ENCODE peak calls at places on chromosomes 13 and 19, in five cellular contexts. W, J, D, O and P are unnamed samples. For H3K9me2 and H3K4me1, the result is how much of the 10 kb centered on the place peaks cover.

GRCh38 chr13:49869514-49869913 is 66.6 kb downstream of the SPRYD7 start:
- DNase-seq in D (peak), J (peak), W (peak), O (peak), P (peak)

GRCh38 chr13:74747186-74747955 is 613.2 kb upstream of the KLF12 start:
- DNase-seq in O (no peak), J (no peak), D (no peak), W (no peak), P (no peak)

GRCh38 chr19:57068921-57069697 is 50.7 kb upstream of the USP29 start:
- DNase-seq in O (peak), J (no peak), D (peak), W (no peak), P (peak)

GRCh38 chr13:114149774-114150740 is 17.6 kb upstream of the RASA3 start:
- DNase-seq in W (no peak), J (no peak), D (no peak), O (no peak), P (no peak)

GRCh38 chr13:113598481-113598880 is 13.9 kb downstream of the TFDP1 start:
- DNase-seq in D (no peak), J (no peak), W (no peak), O (no peak), P (no peak)

GRCh38 chr13:84393981-84394625 is 511.8 kb upstream of the SLITRK1 start:
- DNase-seq in W (no peak), O (no peak), D (no peak), J (no peak), P (no peak)

GRCh38 chr19:54164369-54165068 is 5.0 kb upstream of the LENG1 start:
- DNase-seq in O (peak), D (no peak), W (no peak), J (peak), P (peak)

GRCh38 chr19:45321848-45322247 is 827 bp downstream of the CKM start:
- DNase-seq in O (no peak), D (no peak), J (no peak), W (no peak), P (no peak)

GRCh38 chr19:44111910-44112463 is 1.2 kb upstream of the ZNF225 start:
- DNase-seq in J (peak), W (no peak), D (peak), O (peak), P (no peak)

GRCh38 chr19:11738746-11739620 is at the start of gene ZNF823:
- DNase-seq in O (peak), J (peak), W (peak), D (peak), P (peak)

GRCh38 chr19:40803857-40804782 is 5.1 kb downstream of the EGLN2 start:
- DNase-seq in W (peak), O (peak), J (no peak), D (peak), P (peak)

GRCh38 chr19:1041272-1041834 is 1.4 kb downstream of the ABCA7 start:
- DNase-seq in O (no peak), D (no peak), W (no peak), J (no peak), P (no peak)

GRCh38 chr13:83940742-83941141 is 58.5 kb upstream of the SLITRK1 start:
- DNase-seq in J (no peak), W (no peak), D (no peak), O (no peak), P (peak)

DNA sequence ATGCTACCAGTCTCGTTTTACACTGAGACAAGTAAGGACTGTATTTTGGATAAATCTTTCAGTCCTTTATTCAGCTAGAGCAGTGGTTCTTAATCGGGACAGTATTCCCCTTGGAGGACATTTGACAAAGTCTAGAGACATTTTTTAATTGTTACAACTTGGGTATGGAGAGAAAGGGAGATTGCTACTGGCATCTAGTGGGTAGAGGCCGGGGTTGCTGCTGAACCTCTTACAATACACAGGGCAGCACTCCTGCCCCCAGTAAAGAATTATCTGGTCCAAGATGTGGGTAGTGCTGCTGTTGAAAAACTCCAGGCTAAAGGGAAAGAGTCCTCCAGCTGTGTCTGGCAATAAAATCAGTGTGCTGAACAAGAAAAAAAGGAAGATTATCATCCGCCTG is 334.8 kb downstream of the SLC7A1 start:
- DNase-seq in W (no peak), J (peak), O (peak), D (no peak), P (no peak)
- TF ChIP-seq CTCF in W (peak), J (peak), O (peak), D (no peak), P (no peak)

GRCh38 chr19:10517361-10517759 is at the start of gene S1PR5:
- DNase-seq in W (no peak), O (peak), D (peak), J (peak), P (no peak)
- H3K9me2 ChIP-seq in W (under half), O (under half), D (under half), J (under half), P (under half)

DNA sequence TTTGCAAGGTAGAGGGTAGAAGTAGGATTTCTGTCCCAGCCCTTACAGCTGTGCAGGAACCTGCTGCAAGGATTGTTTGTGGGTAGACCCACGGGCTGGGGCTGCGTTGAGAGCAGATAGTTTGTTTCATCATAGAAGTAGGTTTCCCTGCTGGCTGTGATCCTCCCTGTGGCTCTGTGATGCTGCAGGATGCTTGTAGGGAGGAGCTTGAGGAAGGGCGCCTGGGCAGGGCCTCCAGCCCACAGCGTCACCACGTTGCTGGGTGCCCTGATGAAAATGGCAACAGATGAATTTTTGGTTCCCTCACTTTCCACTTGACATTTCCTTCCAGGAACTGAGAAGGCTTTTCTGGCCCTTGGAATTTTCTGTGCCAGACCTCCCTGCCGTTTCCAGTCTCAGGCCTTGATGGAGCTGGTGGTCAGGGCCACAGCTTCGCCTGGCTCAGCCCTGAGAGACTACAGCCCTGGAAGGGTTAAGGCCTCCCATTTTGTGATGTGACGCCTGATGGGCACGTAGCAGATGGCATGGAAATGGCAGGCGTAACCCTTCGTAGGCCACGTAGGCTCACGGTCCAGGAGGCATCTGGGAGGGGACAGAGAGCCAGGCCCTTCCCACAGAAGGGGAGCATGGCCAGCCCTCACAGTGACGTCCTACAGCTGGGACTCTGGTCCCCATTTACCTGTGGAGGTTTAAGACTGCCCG is 42.2 kb downstream of the GATAD2A start:
- DNase-seq in W (no peak), D (no peak), O (no peak), J (no peak), P (no peak)
- H3K4me1 ChIP-seq in W (under half), D (under half), O (under half), J (under half), P (under half)

GRCh38 chr19:50537306-50537685 is 23.6 kb upstream of the ASPDH start:
- DNase-seq in W (no peak), D (no peak), O (no peak), J (no peak), P (no peak)

GRCh38 chr19:50535672-50536071 is 22.0 kb upstream of the ASPDH start:
- DNase-seq in O (no peak), D (no peak), W (no peak), J (no peak), P (no peak)

GRCh38 chr19:50534478-50534877 is 20.8 kb upstream of the ASPDH start:
- DNase-seq in W (no peak), D (no peak), J (no peak), O (no peak), P (no peak)

GRCh38 chr19:50537769-50538230 is 24.1 kb upstream of the ASPDH start:
- DNase-seq in W (peak), J (peak), O (peak), D (peak), P (peak)

DNA sequence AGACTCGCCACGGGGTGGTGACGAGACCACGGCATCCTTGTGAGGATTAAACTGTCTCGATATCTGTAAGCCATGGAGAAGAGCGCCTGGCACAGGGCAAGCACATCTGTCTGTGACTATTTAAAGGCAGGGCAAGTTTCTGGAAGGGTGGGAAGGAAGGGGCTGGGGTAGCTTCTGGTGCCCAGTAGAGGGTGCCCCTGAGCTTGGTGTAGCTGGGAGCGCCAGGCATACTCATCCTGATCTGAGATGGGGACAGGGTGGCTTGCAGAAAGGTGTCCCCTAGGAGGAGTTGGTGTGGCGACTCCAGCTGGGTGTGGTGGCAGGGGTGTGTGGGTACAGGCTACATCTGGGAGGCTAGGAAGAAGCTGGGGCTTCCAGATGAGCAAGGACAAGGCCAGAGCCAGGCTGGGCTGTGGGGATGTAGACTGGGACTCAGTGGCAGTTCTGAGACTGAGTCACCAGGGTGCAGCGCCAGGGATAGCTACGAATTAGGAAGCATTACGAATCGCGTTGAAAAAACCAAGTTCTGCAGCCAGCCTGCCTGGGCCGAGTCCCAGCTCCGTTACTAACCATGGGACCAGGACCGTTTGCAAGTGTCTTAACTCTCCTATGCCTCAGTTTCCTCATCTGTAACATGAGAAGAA is 23.1 kb upstream of the ASPDH start:
- DNase-seq in W (no peak), O (no peak), D (no peak), J (no peak), P (no peak)
- TF ChIP-seq CTCF in W (peak), O (peak), D (no peak), J (no peak), P (peak)

GRCh38 chr13:81020010-81020409 is 679.1 kb upstream of the SPRY2 start:
- DNase-seq in W (no peak), J (no peak), D (no peak), O (no peak), P (no peak)
- H3K9me2 ChIP-seq in W (under half), J (under half), D (under half), O (under half), P (under half)

DNA sequence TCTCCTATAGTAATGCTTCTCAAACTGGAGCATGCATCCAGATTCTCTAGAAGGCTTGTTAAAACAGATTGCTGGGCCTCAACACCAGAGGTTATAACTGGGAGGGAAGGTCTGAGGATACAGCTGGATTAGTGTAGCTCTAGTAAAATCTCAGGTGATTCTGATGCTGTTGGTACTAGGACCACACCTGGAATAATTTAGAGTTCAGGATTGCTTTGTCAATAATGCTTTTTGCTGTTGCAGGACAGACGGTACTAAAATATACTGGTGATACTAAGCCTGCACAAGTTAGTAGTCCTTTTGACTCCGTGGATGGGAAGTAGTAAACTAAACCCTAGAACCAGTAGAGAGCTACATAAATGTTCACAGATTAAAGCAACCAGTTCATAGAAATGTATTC is 258.1 kb upstream of the STARD13 start:
- DNase-seq in W (peak), D (no peak), O (peak), J (peak), P (peak)
- H3K4me1 ChIP-seq in W (half or more), D (under half), O (under half), J (under half), P (under half)

GRCh38 chr19:18675779-18676178 is 7.7 kb upstream of the CRTC1 start:
- DNase-seq in J (no peak), D (no peak), O (peak), W (peak), P (peak)
- TF ChIP-seq CTCF in J (peak), D (peak), O (peak), W (peak), P (peak)

GRCh38 chr13:23946067-23946466 is 48.8 kb upstream of the C1QTNF9B start:
- DNase-seq in O (no peak), D (no peak), J (no peak), W (no peak), P (no peak)
- H3K9me2 ChIP-seq in O (under half), D (under half), J (under half), W (under half), P (under half)

GRCh38 chr19:2045501-2046045 is 5.5 kb downstream of the MKNK2 start:
- DNase-seq in O (no peak), D (no peak), J (peak), W (no peak), P (no peak)
- H3K4me1 ChIP-seq in O (under half), D (under half), J (under half), W (half or more), P (under half)

GRCh38 chr13:112509190-112509589 is 78.8 kb downstream of the TUBGCP3 start:
- DNase-seq in W (no peak), J (peak), O (no peak), D (no peak), P (no peak)
- TF ChIP-seq CTCF in W (no peak), J (no peak), O (no peak), D (no peak), P (no peak)